ENCODE peak calls at places on chromosomes 13 and 19, in six cellular contexts. T is OCI-LY7, B is neural progenitor cell, P is HCT116, Q is esophagus squamous epithelium, S is breast epithelium. W is an unnamed sample. For H3K4me1, the result is how much of the 10 kb centered on the place peaks cover.

GRCh38 chr13:30861163-30861562 is 44.9 kb upstream of the MEDAG start:
- DNase-seq in Q (no peak), P (no peak), S (no peak), T (no peak), B (no peak), W (no peak)

GRCh38 chr13:99258946-99259345 is 767 bp upstream of the GPR18 start:
- DNase-seq in B (no peak), T (peak), P (no peak), Q (no peak), S (no peak), W (no peak)

GRCh38 chr13:36069881-36070366 is 61.3 kb downstream of the DCLK1 start:
- DNase-seq in T (no peak), Q (no peak), S (no peak), B (no peak), P (no peak), W (no peak)

GRCh38 chr19:38057954-38058690 is 151.1 kb downstream of the SIPA1L3 start:
- DNase-seq in T (peak), B (no peak), P (no peak), Q (no peak), S (peak), W (no peak)

GRCh38 chr19:19487077-19488040 is 28.0 kb downstream of the TSSK6 start:
- DNase-seq in Q (no peak), B (no peak), S (no peak), P (no peak), T (no peak), W (no peak)

GRCh38 chr13:49791214-49791752 is 1.2 kb downstream of the KPNA3 start:
- DNase-seq in P (no peak), S (no peak), Q (no peak), T (peak), B (peak), W (peak)

GRCh38 chr13:59425211-59425721 is 738.5 kb downstream of the DIAPH3 start:
- DNase-seq in P (no peak), T (no peak), Q (no peak), S (no peak), B (no peak), W (no peak)

GRCh38 chr13:39676315-39676876 is 20.9 kb downstream of the COG6 start:
- DNase-seq in P (peak), B (peak), S (no peak), T (peak), Q (no peak), W (no peak)

GRCh38 chr19:11833541-11833940 is 15.0 kb upstream of the ZNF439 start:
- DNase-seq in B (no peak), S (no peak), Q (no peak), T (no peak), P (no peak), W (no peak)

GRCh38 chr19:41923045-41923788 is 5.0 kb downstream of the ERFL start:
- DNase-seq in B (no peak), P (no peak), T (no peak), Q (no peak), S (no peak), W (no peak)

GRCh38 chr19:1090731-1091543 is 4.2 kb downstream of the POLR2E start:
- DNase-seq in B (no peak), T (no peak), S (no peak), P (no peak), Q (no peak), W (no peak)

DNA sequence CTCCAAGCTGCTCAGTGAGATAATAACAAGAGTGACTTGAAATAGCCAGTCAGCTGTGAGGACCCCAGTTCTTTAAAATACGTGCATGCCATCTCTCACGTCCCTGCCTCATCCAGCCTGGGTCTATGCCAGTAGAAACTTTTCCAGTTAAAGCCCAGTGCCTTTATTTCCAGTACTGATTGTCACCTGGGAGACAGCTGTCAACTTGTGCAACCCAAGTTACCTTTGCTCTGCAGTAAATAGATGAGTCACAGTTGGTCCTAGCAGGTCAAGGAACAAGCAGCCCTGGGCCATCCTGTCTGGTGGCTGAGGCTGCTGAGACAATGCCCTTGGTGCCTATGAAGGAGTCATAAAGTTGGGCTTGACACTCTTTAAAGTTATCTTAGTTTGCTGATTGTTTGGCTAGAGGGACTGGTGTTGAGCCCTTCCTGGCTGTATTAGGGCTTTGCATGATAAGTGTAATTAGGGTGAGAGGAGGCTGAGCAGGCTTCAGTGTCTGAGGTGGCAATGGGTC is 228.7 kb downstream of the LACC1 start:
- DNase-seq in S (peak), T (no peak), B (no peak), Q (no peak), P (no peak), W (no peak)
- H3K4me1 ChIP-seq in S (under half), T (under half), B (under half), Q (under half), P (under half), W (under half)

DNA sequence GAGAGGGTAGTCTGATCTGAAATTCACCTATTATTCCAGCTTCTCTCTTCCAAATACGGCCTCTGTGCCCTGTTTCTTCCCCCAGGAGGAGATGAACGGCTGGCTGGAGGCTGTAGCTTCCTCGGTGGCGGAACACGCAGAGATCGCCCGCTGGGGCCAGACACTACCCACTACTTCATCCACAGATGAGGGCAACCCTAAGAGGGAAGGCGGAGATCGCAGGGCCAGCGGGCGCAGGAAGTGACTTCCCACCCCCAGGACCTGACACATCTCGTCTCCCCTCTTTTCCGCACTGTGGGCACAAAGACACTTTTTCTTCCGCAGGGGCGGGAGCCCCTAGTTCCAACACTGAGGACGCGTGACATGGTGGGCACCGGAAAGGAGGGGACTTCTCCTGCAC is 1.3 kb upstream of the SHKBP1 start:
- DNase-seq in P (no peak), B (no peak), T (no peak), Q (no peak), S (no peak), W (no peak)
- H3K4me3 ChIP-seq in P (no peak), B (no peak), T (no peak), Q (no peak), S (no peak), W (no peak)

GRCh38 chr19:46347572-46347883 is 641 bp downstream of the PPP5C start:
- DNase-seq in B (no peak), T (no peak), Q (no peak), P (no peak), S (no peak), W (no peak)
- TF ChIP-seq CTCF in B (no peak), T (peak), Q (no peak), P (no peak), S (no peak), W (no peak)

GRCh38 chr13:114067886-114068722 is 64.3 kb downstream of the RASA3 start:
- DNase-seq in B (no peak), T (no peak), Q (no peak), S (no peak), P (no peak), W (peak)
- H3K4me1 ChIP-seq in B (under half), T (under half), Q (under half), S (under half), P (under half), W (half or more)

GRCh38 chr13:75375329-75375728 is 106.6 kb downstream of the TBC1D4 start:
- DNase-seq in P (no peak), T (no peak), Q (no peak), S (no peak), B (no peak), W (no peak)

GRCh38 chr13:75372517-75372916 is 109.5 kb downstream of the TBC1D4 start:
- DNase-seq in T (peak), P (no peak), B (peak), S (no peak), Q (no peak), W (no peak)

GRCh38 chr13:75373988-75374387 is 108.0 kb downstream of the TBC1D4 start:
- DNase-seq in B (no peak), P (no peak), T (no peak), Q (no peak), S (no peak), W (no peak)

GRCh38 chr13:75371223-75371622 is 110.7 kb downstream of the TBC1D4 start:
- DNase-seq in T (no peak), Q (no peak), P (no peak), S (no peak), B (no peak), W (no peak)

GRCh38 chr13:75372923-75373841 is 108.8 kb downstream of the TBC1D4 start:
- DNase-seq in P (no peak), Q (no peak), S (no peak), B (no peak), T (no peak), W (no peak)
- H3K4me3 ChIP-seq in P (no peak), Q (no peak), S (no peak), B (no peak), T (no peak), W (no peak)

GRCh38 chr13:26555413-26555812 is 2.1 kb upstream of the WASF3 start:
- DNase-seq in P (no peak), Q (no peak), T (no peak), S (no peak), B (no peak), W (no peak)

GRCh38 chr13:26558074-26558805 is 757 bp downstream of the WASF3 start:
- DNase-seq in P (no peak), Q (no peak), B (peak), S (no peak), T (no peak), W (no peak)

GRCh38 chr13:26557393-26558073 is at the start of gene WASF3:
- DNase-seq in P (peak), S (peak), B (peak), Q (no peak), T (peak), W (peak)

GRCh38 chr13:26558912-26559485 is 1.5 kb downstream of the WASF3 start:
- DNase-seq in Q (no peak), B (peak), P (no peak), S (no peak), T (no peak), W (no peak)

GRCh38 chr13:26557051-26557392 is 461 bp upstream of the WASF3 start:
- DNase-seq in Q (no peak), B (no peak), T (no peak), S (no peak), P (peak), W (no peak)
- TF ChIP-seq CTCF in Q (no peak), B (no peak), T (no peak), S (no peak), P (no peak), W (no peak)

GRCh38 chr13:20272571-20273171 is 40.6 kb upstream of the GJB6 start:
- DNase-seq in T (no peak), S (no peak), B (no peak), Q (no peak), P (no peak), W (no peak)

GRCh38 chr13:20270163-20270865 is 38.2 kb upstream of the GJB6 start:
- DNase-seq in Q (no peak), S (no peak), T (no peak), B (no peak), P (no peak), W (no peak)

GRCh38 chr13:20272104-20272503 is 40.0 kb upstream of the GJB6 start:
- DNase-seq in P (no peak), S (no peak), B (no peak), Q (no peak), T (no peak), W (no peak)

GRCh38 chr13:20271441-20271840 is 39.3 kb upstream of the GJB6 start:
- DNase-seq in T (no peak), S (no peak), B (no peak), Q (no peak), P (no peak), W (no peak)

DNA sequence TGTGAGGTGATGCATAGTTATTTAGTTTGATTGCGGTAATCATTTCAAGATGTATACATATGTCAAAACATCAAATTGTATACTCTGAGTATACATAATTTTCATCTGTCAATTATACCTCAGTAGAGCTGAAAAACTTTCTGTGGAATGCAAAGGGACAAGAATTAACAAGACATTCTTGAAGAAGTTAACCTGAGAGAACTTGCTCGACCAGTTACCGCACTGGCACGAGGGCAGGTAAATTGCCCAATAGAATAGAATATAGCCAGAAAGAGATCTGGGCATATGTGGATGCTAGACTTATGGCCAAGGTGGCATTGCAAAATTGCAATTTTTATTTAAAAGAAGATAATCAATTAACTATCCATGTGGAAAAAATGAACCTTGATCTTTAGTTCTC is 42.3 kb upstream of the GJB6 start:
- DNase-seq in S (no peak), B (no peak), P (no peak), T (no peak), Q (no peak), W (no peak)
- H3K4me1 ChIP-seq in S (under half), B (under half), P (under half), T (under half), Q (under half), W (under half)

GRCh38 chr19:55277494-55277893 is 2.4 kb downstream of the HSPBP1 start:
- DNase-seq in T (no peak), S (no peak), Q (no peak), B (no peak), P (no peak), W (no peak)
- H3K4me3 ChIP-seq in T (peak), S (no peak), Q (no peak), B (no peak), P (no peak), W (no peak)

DNA sequence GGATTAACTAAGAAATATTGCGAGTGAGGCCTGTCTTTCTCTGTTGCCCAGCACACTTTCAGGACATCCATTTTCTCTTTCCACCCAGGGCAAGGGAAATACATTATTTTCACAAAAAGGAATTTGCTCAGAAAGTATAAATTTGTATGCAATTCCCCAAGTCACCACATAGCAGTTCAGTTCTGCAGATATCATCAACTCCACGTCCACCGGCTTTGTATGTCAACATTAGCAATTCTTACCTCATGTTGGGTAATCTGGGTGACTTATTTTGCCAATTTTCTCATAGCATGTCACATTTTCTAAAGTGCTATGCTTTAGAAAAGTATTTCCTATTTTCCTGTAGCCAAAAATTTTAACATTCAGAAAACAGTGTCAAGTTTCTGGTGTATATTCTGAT is 501.8 kb downstream of the EFNB2 start:
- DNase-seq in S (no peak), T (no peak), P (no peak), Q (no peak), B (no peak), W (no peak)
- TF ChIP-seq CTCF in S (no peak), T (no peak), P (no peak), Q (peak), B (peak), W (no peak)

GRCh38 chr19:2591537-2592291 is 110.8 kb downstream of the GNG7 start:
- DNase-seq in T (no peak), S (no peak), Q (no peak), P (no peak), B (no peak), W (no peak)

GRCh38 chr19:2586196-2586595 is 110.3 kb downstream of the GADD45B start:
- DNase-seq in B (no peak), P (no peak), S (peak), T (no peak), Q (no peak), W (no peak)

GRCh38 chr19:2590630-2591399 is 111.7 kb downstream of the GNG7 start:
- DNase-seq in B (no peak), S (peak), Q (no peak), P (no peak), T (no peak), W (no peak)

GRCh38 chr19:2587001-2587719 is 111.2 kb downstream of the GADD45B start:
- DNase-seq in B (peak), T (no peak), Q (no peak), S (peak), P (no peak), W (no peak)

GRCh38 chr19:2589441-2589840 is 113.1 kb downstream of the GNG7 start:
- DNase-seq in Q (no peak), B (no peak), P (no peak), T (no peak), S (peak), W (no peak)
- H3K4me1 ChIP-seq in Q (under half), B (under half), P (under half), T (under half), S (under half), W (under half)